ENCODE peak calls at places on chromosomes 13 and 19, in seven cellular contexts. One of them, this sample, is unnamed.

GRCh38 chr19:5926641-5927438 is 12.8 kb downstream of the CAPS start:
- DNase-seq in NCI-H510A: no peak
- DNase-seq in CD8-positive, alpha-beta T cell: no peak
- DNase-seq in omental fat pad: no peak
- DNase-seq in AG08396: peak; percentile 86
- DNase-seq in amniotic epithelial cell: peak; percentile 33
- DNase-seq in pancreas: no peak
- DNase-seq in this sample: no peak

GRCh38 chr13:93420887-93421286 is 194.3 kb downstream of the GPC6 start:
- DNase-seq in NCI-H510A: peak; percentile 1
- DNase-seq in CD8-positive, alpha-beta T cell: no peak
- DNase-seq in omental fat pad: no peak
- DNase-seq in AG08396: no peak
- DNase-seq in amniotic epithelial cell: no peak
- DNase-seq in pancreas: no peak
- DNase-seq in this sample: no peak

GRCh38 chr19:40461669-40462221 is 3.8 kb downstream of the BLVRB start:
- DNase-seq in NCI-H510A: no peak
- DNase-seq in CD8-positive, alpha-beta T cell: no peak
- DNase-seq in omental fat pad: no peak
- DNase-seq in AG08396: no peak
- DNase-seq in amniotic epithelial cell: no peak
- DNase-seq in pancreas: no peak
- DNase-seq in this sample: no peak

GRCh38 chr19:15251749-15252397 is 19.6 kb upstream of the EPHX3 start:
- DNase-seq in NCI-H510A: no peak
- DNase-seq in CD8-positive, alpha-beta T cell: no peak
- DNase-seq in omental fat pad: peak; percentile 31
- DNase-seq in AG08396: peak; percentile 86
- DNase-seq in amniotic epithelial cell: peak; percentile 97
- DNase-seq in pancreas: peak; percentile 53
- DNase-seq in this sample: peak; percentile 79

GRCh38 chr19:53958168-53958571 is 4.6 kb upstream of the CACNG8 start:
- DNase-seq in NCI-H510A: no peak
- DNase-seq in CD8-positive, alpha-beta T cell: no peak
- DNase-seq in omental fat pad: no peak
- DNase-seq in AG08396: no peak
- DNase-seq in amniotic epithelial cell: no peak
- DNase-seq in pancreas: peak; percentile 10
- DNase-seq in this sample: peak; percentile 78

GRCh38 chr13:40329682-40330485 is 336.6 kb downstream of the FOXO1 start:
- DNase-seq in NCI-H510A: no peak
- DNase-seq in CD8-positive, alpha-beta T cell: no peak
- DNase-seq in omental fat pad: no peak
- DNase-seq in AG08396: no peak
- DNase-seq in amniotic epithelial cell: peak; percentile 32
- DNase-seq in pancreas: no peak
- DNase-seq in this sample: no peak

GRCh38 chr19:54551950-54552912 is 21.4 kb upstream of the LILRA2 start:
- DNase-seq in NCI-H510A: no peak
- DNase-seq in CD8-positive, alpha-beta T cell: no peak
- DNase-seq in omental fat pad: no peak
- DNase-seq in AG08396: no peak
- DNase-seq in amniotic epithelial cell: no peak
- DNase-seq in pancreas: no peak
- DNase-seq in this sample: no peak

GRCh38 chr13:29925457-29925856 is 75.0 kb upstream of the UBL3 start:
- DNase-seq in NCI-H510A: peak; percentile 70
- DNase-seq in CD8-positive, alpha-beta T cell: no peak
- DNase-seq in omental fat pad: peak; percentile 58
- DNase-seq in AG08396: peak; percentile 58
- DNase-seq in amniotic epithelial cell: peak; percentile 89
- DNase-seq in pancreas: peak; percentile 90
- DNase-seq in this sample: peak; percentile 68

GRCh38 chr19:29731331-29731850 is 16.3 kb upstream of the C19orf12 start:
- DNase-seq in NCI-H510A: no peak
- DNase-seq in CD8-positive, alpha-beta T cell: no peak
- DNase-seq in omental fat pad: no peak
- DNase-seq in AG08396: no peak
- DNase-seq in amniotic epithelial cell: no peak
- DNase-seq in pancreas: no peak
- DNase-seq in this sample: no peak

GRCh38 chr19:47190167-47190727 is 40.8 kb downstream of the BBC3 start:
- DNase-seq in NCI-H510A: no peak
- DNase-seq in CD8-positive, alpha-beta T cell: peak; percentile 71
- DNase-seq in omental fat pad: no peak
- DNase-seq in AG08396: peak; percentile 67
- DNase-seq in amniotic epithelial cell: peak; percentile 87
- DNase-seq in pancreas: peak; percentile 58
- DNase-seq in this sample: no peak

GRCh38 chr19:11496391-11497163 is 9.1 kb downstream of the ZNF653 start:
- DNase-seq in NCI-H510A: no peak
- DNase-seq in CD8-positive, alpha-beta T cell: peak; percentile 70
- DNase-seq in omental fat pad: peak; percentile 46
- DNase-seq in AG08396: peak; percentile 89
- DNase-seq in amniotic epithelial cell: peak; percentile 85
- DNase-seq in pancreas: peak; percentile 58
- DNase-seq in this sample: peak; percentile 84